ENCODE peak calls at places on chromosomes 2 and 18, in six cellular contexts. D is stomach, Q is transverse colon, M is A549, C is H1, E is GM12878. A is an unnamed sample.

GRCh38 chr2:26702025-26702424 is 9.5 kb downstream of the KCNK3 start:
- DNase-seq in M (no peak), C (no peak), E (no peak), Q (no peak), D (no peak), A (no peak)

GRCh38 chr2:241558532-241559488 is at the start of gene BOK:
- DNase-seq in C (peak), D (peak), Q (peak), M (peak), E (no peak), A (no peak)

GRCh38 chr2:214410128-214410775 is 602 bp upstream of the VWC2L start:
- DNase-seq in C (no peak), Q (no peak), E (no peak), M (no peak), D (no peak), A (no peak)

GRCh38 chr2:191222507-191222906 is 22.7 kb upstream of the MYO1B start:
- DNase-seq in D (no peak), M (no peak), C (no peak), E (no peak), Q (no peak), A (no peak)

GRCh38 chr18:76685860-76686259 is 136.5 kb upstream of the ZNF236 start:
- DNase-seq in D (no peak), M (no peak), Q (no peak), C (no peak), E (no peak), A (no peak)

GRCh38 chr2:226687641-226688253 is 111.9 kb downstream of the IRS1 start:
- DNase-seq in E (no peak), C (no peak), Q (no peak), M (no peak), D (no peak), A (no peak)

GRCh38 chr2:88683160-88684021 is 8.1 kb upstream of the RPIA start:
- DNase-seq in E (no peak), D (no peak), Q (no peak), M (peak), C (no peak), A (no peak)

GRCh38 chr18:65936678-65937077 is 185.9 kb downstream of the CDH7 start:
- DNase-seq in D (no peak), Q (no peak), M (no peak), C (no peak), E (no peak), A (no peak)

GRCh38 chr2:89837962-89838625 is 1146.6 kb downstream of the RPIA start:
- DNase-seq in C (no peak), E (no peak), D (no peak), Q (no peak), M (no peak), A (no peak)

GRCh38 chr2:103847276-103847675 is 1006.6 kb upstream of the POU3F3 start:
- DNase-seq in C (no peak), E (no peak), M (no peak), Q (no peak), D (no peak), A (no peak)

GRCh38 chr2:101329026-101329425 is 20.5 kb upstream of the RNF149 start:
- DNase-seq in M (no peak), D (no peak), Q (no peak), E (no peak), C (no peak), A (no peak)

GRCh38 chr18:34159691-34160185 is 65.0 kb downstream of the NOL4 start:
- DNase-seq in E (no peak), M (no peak), Q (no peak), C (no peak), D (no peak), A (no peak)

GRCh38 chr2:229245013-229245412 is 26.1 kb downstream of the PID1 start:
- DNase-seq in M (no peak), E (no peak), Q (no peak), C (no peak), D (no peak), A (no peak)

GRCh38 chr2:196204991-196205766 is 33.8 kb upstream of the STK17B start:
- DNase-seq in C (no peak), Q (no peak), D (no peak), M (no peak), E (no peak), A (no peak)

GRCh38 chr2:171109020-171109419 is 51.7 kb downstream of the TLK1 start:
- DNase-seq in M (no peak), Q (no peak), C (no peak), E (no peak), D (no peak), A (no peak)

GRCh38 chr2:85753525-85754312 is at the start of gene ATOH8:
- DNase-seq in M (peak), Q (peak), E (no peak), C (peak), D (peak), A (peak)

GRCh38 chr2:230990899-230991150 is 5.1 kb upstream of the SPATA3 start:
- DNase-seq in E (no peak), M (no peak), D (no peak), C (no peak), Q (no peak), A (no peak)

GRCh38 chr2:47024046-47024445 is 108.4 kb upstream of the MCFD2 start:
- DNase-seq in C (no peak), Q (no peak), E (no peak), M (no peak), D (no peak), A (no peak)

GRCh38 chr2:28356095-28356911 is 36.4 kb upstream of the FOSL2 start:
- DNase-seq in Q (peak), C (no peak), D (peak), E (no peak), M (peak), A (peak)

GRCh38 chr2:61283443-61284160 is 121.6 kb downstream of the C2orf74 start:
- DNase-seq in D (no peak), Q (no peak), E (no peak), M (no peak), C (no peak), A (no peak)

GRCh38 chr2:71833855-71834554 is 313.7 kb downstream of the CYP26B1 start:
- DNase-seq in E (no peak), D (no peak), Q (peak), M (no peak), C (no peak), A (peak)

GRCh38 chr2:68414862-68415261 is 49.8 kb downstream of the PLEK start:
- DNase-seq in D (no peak), M (no peak), C (no peak), Q (no peak), E (no peak), A (no peak)

GRCh38 chr2:29166640-29167039 is 51.4 kb downstream of the CLIP4 start:
- DNase-seq in E (no peak), Q (no peak), D (no peak), C (no peak), M (no peak), A (no peak)

GRCh38 chr18:22230403-22231042 is 61.1 kb downstream of the GATA6 start:
- DNase-seq in C (no peak), Q (no peak), M (peak), E (no peak), D (no peak), A (no peak)

GRCh38 chr2:215881582-215881981 is 131.8 kb downstream of the MREG start:
- DNase-seq in D (no peak), E (no peak), M (no peak), Q (no peak), C (no peak), A (no peak)

GRCh38 chr2:41400057-41400665 is 647.7 kb upstream of the PKDCC start:
- DNase-seq in C (peak), E (no peak), D (no peak), M (peak), Q (no peak), A (no peak)

GRCh38 chr2:32697156-32697555 is 69.3 kb downstream of the TTC27 start:
- DNase-seq in E (no peak), Q (no peak), D (no peak), M (no peak), C (no peak), A (no peak)

GRCh38 chr2:128660836-128661235 is 342.2 kb upstream of the HS6ST1 start:
- DNase-seq in C (no peak), M (no peak), Q (no peak), E (no peak), D (peak), A (no peak)

GRCh38 chr2:62801814-62802524 is 96.5 kb downstream of the EHBP1 start:
- DNase-seq in D (no peak), C (no peak), E (no peak), Q (no peak), M (peak), A (no peak)

GRCh38 chr18:27447930-27448329 is 262.8 kb upstream of the CHST9 start:
- DNase-seq in Q (no peak), M (no peak), C (no peak), D (no peak), E (no peak), A (no peak)

GRCh38 chr18:32093106-32093511 is 1.4 kb downstream of the RNF138 start:
- DNase-seq in E (no peak), M (peak), C (peak), D (peak), Q (peak), A (peak)

GRCh38 chr18:32091724-32092421 is at the start of gene RNF138:
- DNase-seq in M (peak), E (peak), C (peak), D (peak), Q (peak), A (peak)

GRCh38 chr18:32091325-32091723 is 350 bp upstream of the RNF138 start:
- DNase-seq in D (no peak), E (no peak), M (no peak), Q (no peak), C (no peak), A (no peak)

GRCh38 chr18:32093523-32093922 is 1.8 kb downstream of the RNF138 start:
- DNase-seq in C (no peak), D (no peak), E (no peak), Q (peak), M (no peak), A (no peak)

DNA sequence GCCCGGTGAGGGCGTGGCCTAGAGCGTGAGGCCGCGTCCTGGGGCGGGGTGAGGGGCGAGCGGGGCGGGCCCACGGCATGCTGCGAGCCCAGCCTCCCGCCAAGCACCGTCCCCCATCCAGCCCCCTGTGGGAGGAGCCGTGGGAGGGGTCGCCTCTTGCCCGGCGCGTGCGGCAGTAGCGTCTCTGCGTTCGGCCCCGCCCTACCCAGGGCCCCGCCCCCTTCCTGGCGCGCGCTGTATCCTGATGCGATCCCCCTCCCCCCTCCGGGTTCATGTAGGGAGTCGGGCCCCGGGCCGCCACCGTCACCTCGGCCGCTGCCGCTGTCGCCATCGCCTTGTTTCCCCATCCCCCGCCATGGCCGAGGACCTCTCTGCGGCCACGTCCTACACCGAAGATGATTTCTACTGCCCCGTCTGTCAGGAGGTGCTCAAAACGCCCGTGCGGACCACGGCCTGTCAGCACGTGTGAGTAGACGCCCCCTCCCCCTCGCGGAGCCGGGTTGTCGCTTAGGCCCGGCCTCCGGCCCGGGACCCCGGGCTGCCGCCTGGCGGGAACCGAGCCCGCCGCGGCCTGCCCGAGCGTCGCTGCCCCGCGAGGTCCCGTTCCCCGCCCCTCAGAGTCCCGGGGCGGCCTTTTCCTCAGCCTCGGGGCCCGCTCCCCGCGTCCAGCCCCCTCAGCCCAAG is 890 bp downstream of the RNF138 start:
- DNase-seq in D (peak), C (peak), M (peak), E (peak), Q (peak), A (peak)
- TF ChIP-seq POLR2A in D (no peak), C (peak), M (peak), E (peak), Q (peak), A (peak)

DNA sequence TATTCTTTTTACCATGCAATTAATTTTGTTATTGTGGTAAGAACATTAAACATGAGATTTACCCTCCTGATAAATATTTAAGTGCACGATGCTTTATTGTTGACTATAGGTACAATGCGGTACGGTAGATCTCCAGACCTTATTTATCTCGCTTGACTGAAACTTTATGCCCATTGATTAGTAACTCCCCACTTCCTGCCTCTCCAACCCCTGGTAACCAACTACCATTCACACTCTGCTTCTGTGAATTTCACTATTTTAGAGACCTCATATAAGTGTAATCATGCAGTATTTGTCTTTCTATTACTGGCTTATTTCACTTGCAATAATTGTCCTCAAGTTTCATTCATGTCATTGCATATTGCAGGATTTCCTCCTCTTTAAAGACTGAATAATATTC is 195.7 kb upstream of the ID2 start:
- DNase-seq in C (no peak), E (no peak), M (no peak), Q (no peak), D (no peak), A (no peak)
- TF ChIP-seq EP300 in C (no peak), E (no peak), M (no peak), Q (no peak), D (no peak), A (no peak)

GRCh38 chr18:63422087-63422861 is at the start of gene VPS4B:
- DNase-seq in E (peak), D (peak), Q (peak), C (peak), M (peak), A (peak)
- TF ChIP-seq POLR2A in E (peak), D (no peak), Q (peak), C (peak), M (peak), A (peak)

GRCh38 chr2:120545521-120546076 is 190.1 kb upstream of the GLI2 start:
- DNase-seq in D (no peak), C (no peak), Q (no peak), E (no peak), M (no peak), A (no peak)

GRCh38 chr2:120541972-120542670 is 193.5 kb upstream of the GLI2 start:
- DNase-seq in M (no peak), E (no peak), C (no peak), Q (no peak), D (no peak), A (no peak)

GRCh38 chr2:120544522-120544921 is 191.1 kb upstream of the GLI2 start:
- DNase-seq in M (no peak), D (no peak), C (no peak), E (no peak), Q (no peak), A (no peak)

GRCh38 chr2:120542911-120543527 is 192.6 kb upstream of the GLI2 start:
- DNase-seq in M (no peak), Q (no peak), C (no peak), E (no peak), D (no peak), A (no peak)

GRCh38 chr2:120543899-120544298 is 191.8 kb upstream of the GLI2 start:
- DNase-seq in E (no peak), D (no peak), C (no peak), Q (no peak), M (no peak), A (no peak)
- TF ChIP-seq EP300 in E (no peak), D (peak), C (no peak), Q (peak), M (no peak), A (peak)